ENCODE peak calls at places on chromosomes 5 and 9, in four cellular contexts. T is K562, I is GM12878, V is HepG2. H is an unnamed sample.

GRCh38 chr5:55159763-55160492 is at the start of gene GPX8:
- DNase-seq in T (peak; percentile 17), I (no peak), V (peak; percentile 32), H (peak; percentile 21)

GRCh38 chr5:93735378-93735777 is 6.0 kb downstream of the POU5F2 start:
- DNase-seq in T (no peak), I (no peak), V (no peak), H (no peak)

GRCh38 chr5:56481147-56481997 is 248.2 kb upstream of the ANKRD55 start:
- DNase-seq in T (no peak), I (peak; percentile 23), V (peak; percentile 35), H (peak; percentile 45)

GRCh38 chr5:157612071-157612476 is 36.5 kb upstream of the ADAM19 start:
- DNase-seq in T (no peak), I (no peak), V (no peak), H (no peak)

GRCh38 chr9:87340391-87340790 is 157.3 kb upstream of the DAPK1 start:
- DNase-seq in T (no peak), I (no peak), V (no peak), H (no peak)

GRCh38 chr5:73496984-73497457 is 1.2 kb upstream of the BTF3 start:
- DNase-seq in T (peak; percentile 50), I (no peak), V (peak; percentile 90), H (no peak)

GRCh38 chr5:60945760-60946253 is 802 bp downstream of the NDUFAF2 start:
- DNase-seq in T (peak; percentile 15), I (peak; percentile 11), V (peak; percentile 15), H (no peak)

GRCh38 chr5:108762660-108763059 is 15.0 kb downstream of the FER start:
- DNase-seq in T (no peak), I (no peak), V (no peak), H (no peak)

GRCh38 chr5:58360794-58361193 is 99.1 kb downstream of the PLK2 start:
- DNase-seq in T (no peak), I (no peak), V (no peak), H (no peak)

GRCh38 chr5:92402045-92402444 is 1018.9 kb upstream of the ARRDC3 start:
- DNase-seq in T (no peak), I (no peak), V (no peak), H (no peak)

GRCh38 chr5:92409131-92409530 is 1026.0 kb upstream of the ARRDC3 start:
- DNase-seq in T (no peak), I (no peak), V (no peak), H (no peak)

GRCh38 chr5:92401492-92401891 is 1018.4 kb upstream of the ARRDC3 start:
- DNase-seq in T (no peak), I (no peak), V (no peak), H (no peak)

GRCh38 chr5:92403308-92403707 is 1020.2 kb upstream of the ARRDC3 start:
- DNase-seq in T (no peak), I (no peak), V (no peak), H (no peak)
- TF ChIP-seq ETV6 in T (no peak), I (no peak), V (no peak), H (no peak)

GRCh38 chr9:127112683-127113539 is 9.5 kb downstream of the ANGPTL2 start:
- DNase-seq in T (no peak), I (no peak), V (no peak), H (no peak)
- TF ChIP-seq CREB1 in T (no peak), I (no peak), V (no peak), H (no peak)

GRCh38 chr9:127541865-127542264 is 70.2 kb upstream of the STXBP1 start:
- DNase-seq in T (no peak), I (no peak), V (no peak), H (no peak)
- TF ChIP-seq ETV6 in T (no peak), I (no peak), V (no peak), H (no peak)

DNA sequence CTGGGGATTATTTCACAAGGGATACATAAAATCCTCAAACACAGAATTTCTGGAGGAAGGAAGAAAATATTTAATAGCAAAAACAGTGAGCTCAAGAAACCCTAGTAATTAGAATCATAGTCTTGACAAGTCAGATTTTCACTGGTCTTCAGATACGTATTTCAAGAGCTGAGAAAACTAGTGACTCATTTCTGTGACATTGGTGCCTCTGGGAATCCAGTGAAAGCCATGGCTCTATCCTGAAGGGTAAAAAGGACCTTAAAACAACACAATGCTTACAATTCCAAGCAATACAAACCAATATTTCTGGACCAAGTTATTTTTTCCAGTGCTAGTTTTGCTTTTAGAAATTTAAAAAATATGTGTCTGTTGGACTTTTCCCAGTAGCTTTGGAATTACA is 140.4 kb downstream of the LPAR1 start:
- DNase-seq in T (no peak), I (no peak), V (no peak), H (no peak)
- TF ChIP-seq CREB1 in T (no peak), I (no peak), V (no peak), H (no peak)

DNA sequence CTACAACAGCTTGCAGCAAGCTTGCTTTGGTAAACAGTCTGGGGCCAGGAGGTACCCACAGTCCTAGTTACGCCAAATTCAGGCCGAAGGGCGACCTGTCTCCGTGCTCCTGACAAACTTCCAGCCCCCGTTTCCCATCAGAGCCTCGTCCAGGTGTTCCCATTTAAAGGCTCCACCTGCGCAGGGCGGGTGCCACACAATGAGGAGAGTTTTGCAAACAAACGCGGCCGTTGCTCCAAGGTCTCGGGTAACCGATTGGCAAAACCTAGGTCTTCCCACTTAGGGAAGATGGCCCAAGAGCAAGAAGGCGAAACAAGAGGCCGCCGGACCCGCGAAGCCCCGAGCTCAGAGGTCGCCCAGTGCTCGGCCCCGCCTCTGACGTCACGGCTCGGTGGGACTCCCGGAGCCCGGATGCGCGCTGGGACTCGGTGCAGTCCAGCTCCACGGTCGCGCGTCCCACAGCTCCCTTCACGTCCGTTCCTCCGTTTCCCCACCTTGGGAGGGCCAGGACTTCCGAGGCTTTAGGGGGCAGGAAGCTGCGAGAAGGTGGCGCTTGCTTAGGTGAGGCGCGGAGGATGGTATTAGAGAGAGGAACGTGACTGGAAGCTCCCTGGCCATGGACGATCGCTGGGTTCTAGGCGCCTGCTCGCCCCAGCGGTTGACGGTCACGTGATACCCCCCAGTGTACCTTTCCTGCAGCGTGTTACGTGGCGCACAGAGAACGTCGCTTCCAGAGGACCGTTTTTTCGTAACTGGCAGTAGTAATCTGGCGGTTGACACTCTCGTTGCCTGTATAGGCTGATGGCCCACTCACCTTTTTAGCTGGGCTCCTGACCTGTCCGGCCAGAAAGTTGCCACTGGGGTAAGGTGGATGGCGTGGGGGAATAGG is 41.8 kb upstream of the KDM4C start:
- DNase-seq in T (no peak), I (peak; percentile 76), V (peak; percentile 79), H (peak; percentile 74)
- TF ChIP-seq ETV6 in T (no peak), I (no peak), V (peak; percentile 22), H (peak; percentile 75)

GRCh38 chr5:124867064-124867707 is 120.7 kb upstream of the ZNF608 start:
- DNase-seq in T (no peak), I (no peak), V (no peak), H (no peak)
- TF ChIP-seq CREB1 in T (no peak), I (no peak), V (no peak), H (no peak)

H was measured in WTC11.